ENCODE peak calls at places on chromosomes 7 and 10, in four cellular contexts. V is upper lobe of left lung, R is pancreas, K is stomach. G is an unnamed sample. For H3K9me3, the result is how much of the 10 kb centered on the place peaks cover.

GRCh38 chr7:78099715-78100477 is 301.3 kb downstream of the PHTF2 start:
- DNase-seq in V (no peak), R (no peak), K (no peak), G (no peak)

GRCh38 chr10:121260383-121260782 is 337.9 kb downstream of the FGFR2 start:
- DNase-seq in V (no peak), R (no peak), K (no peak), G (no peak)

GRCh38 chr7:2068693-2069471 is 163.9 kb downstream of the MAD1L1 start:
- DNase-seq in V (no peak), R (no peak), K (no peak), G (no peak)

GRCh38 chr7:149257146-149257545 is 4.8 kb upstream of the ZNF783 start:
- DNase-seq in V (no peak), R (no peak), K (no peak), G (no peak)

GRCh38 chr7:154532771-154533170 is 470.2 kb downstream of the PAXIP1 start:
- DNase-seq in V (no peak), R (no peak), K (no peak), G (no peak)

GRCh38 chr10:73723516-73723915 is 20.7 kb upstream of the SEC24C start:
- DNase-seq in V (no peak), R (no peak), K (no peak), G (no peak)

GRCh38 chr7:67625257-67625713 is 628.7 kb downstream of the TYW1 start:
- DNase-seq in V (peak), R (peak), K (peak), G (no peak)

GRCh38 chr7:101625076-101625914 is 3.8 kb downstream of the MYL10 start:
- DNase-seq in V (no peak), R (no peak), K (no peak), G (no peak)

GRCh38 chr10:79304479-79305087 is 42.7 kb upstream of the PPIF start:
- DNase-seq in V (no peak), R (no peak), K (no peak), G (no peak)

GRCh38 chr7:158000160-158000559 is 587.5 kb downstream of the PTPRN2 start:
- DNase-seq in V (no peak), R (no peak), K (no peak), G (no peak)
- H3K9me3 ChIP-seq in V (under half), R (under half), K (under half), G (under half)

GRCh38 chr7:51482976-51483375 is 166.4 kb upstream of the COBL start:
- DNase-seq in V (no peak), R (no peak), K (no peak), G (no peak)
- H3K9me3 ChIP-seq in V (under half), R (under half), K (under half), G (under half)

GRCh38 chr7:55629051-55629677 is 56.9 kb upstream of the VOPP1 start:
- DNase-seq in V (no peak), R (no peak), K (no peak), G (no peak)
- H3K9me3 ChIP-seq in V (under half), R (under half), K (under half), G (under half)

DNA sequence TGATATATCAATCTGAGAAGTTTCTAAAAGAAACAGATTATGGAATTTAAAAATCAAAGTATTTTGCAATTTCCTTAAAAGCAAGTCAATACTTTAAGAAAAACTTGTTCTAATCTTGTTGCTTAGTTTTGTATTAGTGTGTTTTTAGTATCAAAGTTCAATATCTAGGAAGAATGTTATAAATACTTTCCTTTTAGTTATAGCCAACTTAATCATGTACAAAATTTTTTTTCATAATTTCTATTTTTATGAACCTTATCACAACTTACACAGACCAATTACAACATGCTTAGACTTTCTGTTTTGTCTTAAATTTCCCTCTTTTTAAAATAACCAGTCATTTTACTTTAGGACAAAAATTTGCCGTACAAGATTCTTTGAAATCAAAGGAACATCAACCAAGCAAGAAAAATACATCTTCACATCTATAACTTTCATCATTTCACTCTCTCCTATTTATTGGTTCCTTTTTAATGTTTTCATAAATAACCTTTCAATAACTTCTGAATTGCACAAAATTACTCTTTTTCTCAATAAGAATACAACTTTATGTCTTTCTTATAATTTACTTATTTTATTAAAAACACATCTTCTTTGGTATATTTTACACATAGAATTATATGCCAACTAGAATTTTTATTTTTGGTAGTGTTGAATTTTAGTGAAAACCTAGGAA is 308.2 kb upstream of the GLI3 start:
- DNase-seq in V (no peak), R (no peak), K (no peak), G (no peak)
- H3K9me3 ChIP-seq in V (under half), R (under half), K (under half), G (under half)

GRCh38 chr7:157585113-157585861 is 248.5 kb downstream of the DNAJB6 start:
- DNase-seq in V (no peak), R (no peak), K (no peak), G (no peak)
- H3K9me3 ChIP-seq in V (under half), R (under half), K (under half), G (under half)

GRCh38 chr7:86199881-86200280 is 443.8 kb upstream of the GRM3 start:
- DNase-seq in V (no peak), R (no peak), K (no peak), G (no peak)

GRCh38 chr7:86207740-86208139 is 436.0 kb upstream of the GRM3 start:
- DNase-seq in V (no peak), R (no peak), K (no peak), G (no peak)

GRCh38 chr7:86202833-86203232 is 440.9 kb upstream of the GRM3 start:
- DNase-seq in V (no peak), R (no peak), K (no peak), G (no peak)

DNA sequence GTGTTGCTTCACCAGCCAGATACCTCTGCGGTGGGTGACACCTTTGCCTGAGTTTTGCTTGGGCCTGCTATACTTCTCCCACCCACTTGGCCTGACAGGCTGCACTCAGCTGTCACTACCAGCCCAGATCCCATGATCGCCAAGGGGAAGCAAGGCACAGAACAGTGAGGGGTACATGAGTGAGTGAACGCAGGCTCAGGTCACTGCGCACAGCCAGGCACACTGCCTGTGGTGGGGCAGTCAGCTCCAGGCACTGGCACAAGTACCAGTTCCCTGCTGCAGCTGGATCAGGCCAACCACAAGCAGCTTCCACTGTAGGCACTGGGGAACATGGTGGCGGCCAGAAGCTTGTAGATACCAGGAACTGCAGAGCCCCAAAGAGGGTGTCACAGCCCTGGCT is 441.9 kb upstream of the GRM3 start:
- DNase-seq in V (no peak), R (no peak), K (no peak), G (no peak)
- H3K9me3 ChIP-seq in V (under half), R (under half), K (under half), G (under half)

GRCh38 chr7:158248816-158249215 is 338.8 kb downstream of the PTPRN2 start:
- DNase-seq in V (no peak), R (no peak), K (no peak), G (no peak)

GRCh38 chr7:158247758-158248487 is 339.7 kb downstream of the PTPRN2 start:
- DNase-seq in V (no peak), R (no peak), K (peak), G (no peak)

GRCh38 chr7:158251061-158251965 is 336.3 kb downstream of the PTPRN2 start:
- DNase-seq in V (peak), R (no peak), K (no peak), G (no peak)

GRCh38 chr7:158252081-158252836 is 335.4 kb downstream of the PTPRN2 start:
- DNase-seq in V (peak), R (peak), K (no peak), G (no peak)

DNA sequence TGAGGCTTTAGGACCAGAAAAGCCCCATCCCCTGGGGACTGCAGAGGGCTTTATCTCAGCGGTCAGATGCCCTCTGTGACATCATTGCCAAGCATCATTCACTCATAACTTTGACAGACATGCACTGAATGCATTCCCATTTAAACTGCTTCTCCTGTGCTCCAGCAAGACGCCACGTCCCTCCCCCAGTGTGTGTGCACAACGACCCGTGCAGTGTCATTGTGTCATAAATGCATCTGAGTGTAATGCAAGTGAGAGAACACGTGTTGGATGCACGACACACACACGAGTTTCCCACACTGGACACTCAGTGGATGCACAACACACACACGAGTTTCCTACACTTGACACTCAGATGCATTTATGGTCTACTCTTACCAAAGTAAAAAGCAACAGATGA is 337.9 kb downstream of the PTPRN2 start:
- DNase-seq in V (peak), R (no peak), K (no peak), G (no peak)
- H3K9me3 ChIP-seq in V (under half), R (under half), K (under half), G (under half)

GRCh38 chr7:158150234-158150633 is 437.4 kb downstream of the PTPRN2 start:
- DNase-seq in V (no peak), R (no peak), K (no peak), G (no peak)
- H3K9me3 ChIP-seq in V (under half), R (under half), K (under half), G (under half)

DNA sequence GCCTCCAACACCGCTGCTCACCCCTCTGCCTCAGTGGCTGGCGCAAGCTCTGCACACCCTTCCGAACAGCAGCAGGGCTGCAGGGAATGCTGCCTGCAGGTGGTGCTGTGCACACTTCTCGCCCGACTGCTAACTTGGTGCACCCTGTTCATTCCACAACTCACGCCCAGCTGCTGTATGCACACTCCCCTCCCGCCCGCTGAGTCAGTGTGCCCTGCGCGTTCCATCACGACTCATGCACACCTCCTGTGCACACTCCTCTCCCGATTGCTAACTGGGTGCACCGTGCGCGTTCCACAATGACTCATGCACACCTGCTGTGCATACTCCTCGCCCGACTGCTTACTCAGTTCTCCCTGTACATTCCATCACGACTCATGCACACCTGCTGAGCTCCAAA is 21.5 kb downstream of the ADARB2 start:
- DNase-seq in V (no peak), R (no peak), K (peak), G (no peak)
- H3K9me3 ChIP-seq in V (under half), R (under half), K (under half), G (under half)

GRCh38 chr7:15577600-15577999 is 15.8 kb upstream of the AGMO start:
- DNase-seq in V (no peak), R (no peak), K (no peak), G (no peak)
- H3K9me3 ChIP-seq in V (under half), R (under half), K (under half), G (under half)